ENCODE peak calls at places on chromosomes 2 and 18, in four cellular contexts. D is activated CD4-positive, CD25-positive, alpha-beta regulatory T cell treated with anti-CD3 and anti-CD28 coated beads, Interleukin-2, amount 50 U/mL, for 16 hours; A is NCI-H524; N is stomach. K is an unnamed sample.

GRCh38 chr2:39158351-39158750 is 37.5 kb upstream of the SOS1 start:
- DNase-seq in N (no peak), A (no peak), D (no peak), K (no peak)

GRCh38 chr2:233832869-233833812 is 21.2 kb downstream of the HJURP start:
- DNase-seq in N (peak), A (peak), D (no peak), K (no peak)

GRCh38 chr2:42917374-42918017 is 125.1 kb upstream of the HAAO start:
- DNase-seq in A (no peak), D (no peak), N (no peak), K (no peak)

GRCh38 chr2:200585730-200586643 is at the start of gene AOX1:
- DNase-seq in A (no peak), D (no peak), N (peak), K (no peak)

GRCh38 chr2:193584522-193584938 is 1389.8 kb upstream of the TMEFF2 start:
- DNase-seq in A (peak), N (no peak), D (no peak), K (no peak)

GRCh38 chr2:186862869-186863709 is 14.1 kb upstream of the ZSWIM2 start:
- DNase-seq in N (no peak), A (peak), D (no peak), K (no peak)

GRCh38 chr18:57437433-57437781 is 2.2 kb downstream of the ONECUT2 start:
- DNase-seq in D (no peak), A (peak), N (no peak), K (no peak)

GRCh38 chr2:53913721-53914120 is 54.0 kb upstream of the GPR75 start:
- DNase-seq in N (no peak), D (no peak), A (no peak), K (no peak)

GRCh38 chr2:66432801-66433694 is 1.9 kb upstream of the MEIS1 start:
- DNase-seq in N (peak), D (no peak), A (peak), K (no peak)

GRCh38 chr18:48835745-48836191 is 115.0 kb downstream of the SMAD7 start:
- DNase-seq in A (no peak), N (no peak), D (no peak), K (no peak)

GRCh38 chr2:225122582-225123486 is 80.6 kb upstream of the DOCK10 start:
- DNase-seq in D (no peak), N (no peak), A (no peak), K (peak)

GRCh38 chr2:168692132-168692762 is 110.2 kb upstream of the NOSTRIN start:
- DNase-seq in A (no peak), N (no peak), D (no peak), K (no peak)

GRCh38 chr2:70785137-70785911 is 5.1 kb downstream of the FIGLA start:
- DNase-seq in D (no peak), N (no peak), A (peak), K (peak)

GRCh38 chr2:112077814-112078213 is 22.7 kb downstream of the TMEM87B start:
- DNase-seq in A (no peak), D (no peak), N (no peak), K (no peak)

GRCh38 chr2:236215196-236215595 is 47.0 kb upstream of the GBX2 start:
- DNase-seq in N (no peak), A (no peak), D (no peak), K (no peak)

GRCh38 chr2:211674715-211675114 is 863.9 kb downstream of the ERBB4 start:
- DNase-seq in A (no peak), D (no peak), N (no peak), K (no peak)

GRCh38 chr2:112149866-112150435 is 11.8 kb downstream of the FBLN7 start:
- DNase-seq in A (no peak), D (no peak), N (peak), K (no peak)

GRCh38 chr2:221969087-221969829 is 329.5 kb downstream of the PAX3 start:
- DNase-seq in N (peak), A (no peak), D (no peak), K (no peak)

GRCh38 chr18:49207373-49207772 is 253.1 kb downstream of the DYM start:
- DNase-seq in A (no peak), N (no peak), D (no peak), K (no peak)

GRCh38 chr2:134712334-134712733 is 6.5 kb downstream of the TMEM163 start:
- DNase-seq in A (no peak), D (no peak), N (no peak), K (no peak)

GRCh38 chr18:62361288-62361687 is 36.2 kb downstream of the TNFRSF11A start:
- DNase-seq in A (no peak), D (no peak), N (no peak), K (no peak)

GRCh38 chr2:179031731-179032408 is 18.1 kb downstream of the CCDC141 start:
- DNase-seq in A (no peak), D (peak), N (no peak), K (peak)

GRCh38 chr2:16311521-16312440 is 353.9 kb downstream of the CYRIA start:
- DNase-seq in N (no peak), D (no peak), A (no peak), K (no peak)

GRCh38 chr2:64786343-64787018 is 132.8 kb upstream of the SERTAD2 start:
- DNase-seq in N (no peak), D (no peak), A (no peak), K (no peak)

GRCh38 chr2:123359636-123360035 is 665.5 kb upstream of the CNTNAP5 start:
- DNase-seq in A (no peak), N (no peak), D (no peak), K (no peak)

GRCh38 chr2:53473236-53473635 is 294.4 kb upstream of the CHAC2 start:
- DNase-seq in N (no peak), D (no peak), A (peak), K (no peak)

GRCh38 chr2:241555711-241556110 is 2.8 kb upstream of the BOK start:
- DNase-seq in N (no peak), D (no peak), A (no peak), K (no peak)

GRCh38 chr2:64142817-64143153 is 1.4 kb downstream of the PELI1 start:
- DNase-seq in D (no peak), A (no peak), N (no peak), K (no peak)

GRCh38 chr2:173959358-173959884 is 5.8 kb downstream of the SP3 start:
- DNase-seq in A (no peak), N (no peak), D (no peak), K (no peak)

GRCh38 chr2:216903470-216903869 is 43.6 kb upstream of the TNP1 start:
- DNase-seq in A (no peak), N (no peak), D (no peak), K (no peak)

GRCh38 chr2:202237787-202238233 is 587 bp downstream of the SUMO1 start:
- DNase-seq in N (no peak), D (no peak), A (peak), K (peak)

GRCh38 chr2:173997269-173997668 is 32.1 kb upstream of the SP3 start:
- DNase-seq in N (peak), A (no peak), D (no peak), K (no peak)

GRCh38 chr2:231241755-231242507 is 43.5 kb downstream of the ARMC9 start:
- DNase-seq in N (no peak), D (no peak), A (no peak), K (no peak)

GRCh38 chr2:171943869-171944268 is 21.6 kb downstream of the HAT1 start:
- DNase-seq in N (no peak), A (no peak), D (no peak), K (no peak)

GRCh38 chr2:84487298-84487996 is 28.4 kb upstream of the SUCLG1 start:
- DNase-seq in D (no peak), A (no peak), N (no peak), K (no peak)

GRCh38 chr2:39094717-39095363 is 26.0 kb downstream of the SOS1 start:
- DNase-seq in D (no peak), A (no peak), N (no peak), K (no peak)